ENCODE peak calls at places on chromosomes 7 and 10, in nine cellular contexts. One of them, this sample, is unnamed.

GRCh38 chr7:127347567-127348246 is 44.8 kb downstream of the ZNF800 start:
- DNase-seq in GM23338: peak
- DNase-seq in breast epithelium: peak
- DNase-seq in SK-N-SH: peak
- DNase-seq in Panc1: peak
- DNase-seq in K562: peak
- DNase-seq in sigmoid colon: peak
- DNase-seq in upper lobe of left lung: peak
- DNase-seq in HCT116: no peak
- DNase-seq in this sample: peak

GRCh38 chr7:150471886-150472285 is 21.5 kb downstream of the GIMAP8 start:
- DNase-seq in K562: no peak
- DNase-seq in SK-N-SH: no peak
- DNase-seq in GM23338: no peak
- DNase-seq in upper lobe of left lung: no peak
- DNase-seq in Panc1: no peak
- DNase-seq in sigmoid colon: no peak
- DNase-seq in HCT116: no peak
- DNase-seq in breast epithelium: no peak
- DNase-seq in this sample: no peak

GRCh38 chr7:92766461-92767003 is 69.8 kb downstream of the CDK6 start:
- DNase-seq in GM23338: no peak
- DNase-seq in upper lobe of left lung: no peak
- DNase-seq in HCT116: no peak
- DNase-seq in breast epithelium: no peak
- DNase-seq in SK-N-SH: no peak
- DNase-seq in Panc1: no peak
- DNase-seq in sigmoid colon: no peak
- DNase-seq in K562: no peak
- DNase-seq in this sample: no peak

GRCh38 chr7:31059551-31059950 is 7.4 kb downstream of the ADCYAP1R1 start:
- DNase-seq in K562: peak
- DNase-seq in upper lobe of left lung: no peak
- DNase-seq in sigmoid colon: peak
- DNase-seq in HCT116: no peak
- DNase-seq in Panc1: no peak
- DNase-seq in GM23338: peak
- DNase-seq in SK-N-SH: peak
- DNase-seq in breast epithelium: no peak
- DNase-seq in this sample: no peak

GRCh38 chr10:34507217-34507616 is 307.9 kb downstream of the PARD3 start:
- DNase-seq in K562: no peak
- DNase-seq in GM23338: peak
- DNase-seq in SK-N-SH: no peak
- DNase-seq in upper lobe of left lung: no peak
- DNase-seq in HCT116: no peak
- DNase-seq in breast epithelium: no peak
- DNase-seq in sigmoid colon: no peak
- DNase-seq in Panc1: no peak
- DNase-seq in this sample: no peak

GRCh38 chr7:75639893-75640600 is 98.7 kb downstream of the HIP1 start:
- DNase-seq in upper lobe of left lung: no peak
- DNase-seq in K562: no peak
- DNase-seq in SK-N-SH: no peak
- DNase-seq in sigmoid colon: no peak
- DNase-seq in HCT116: no peak
- DNase-seq in GM23338: no peak
- DNase-seq in Panc1: no peak
- DNase-seq in breast epithelium: no peak
- DNase-seq in this sample: no peak

GRCh38 chr7:24922099-24922773 is 57.7 kb downstream of the OSBPL3 start:
- DNase-seq in HCT116: no peak
- DNase-seq in K562: no peak
- DNase-seq in sigmoid colon: no peak
- DNase-seq in GM23338: no peak
- DNase-seq in upper lobe of left lung: no peak
- DNase-seq in breast epithelium: no peak
- DNase-seq in SK-N-SH: peak
- DNase-seq in Panc1: no peak
- DNase-seq in this sample: no peak

GRCh38 chr7:69781412-69781846 is 183.2 kb downstream of the AUTS2 start:
- DNase-seq in sigmoid colon: peak
- DNase-seq in SK-N-SH: no peak
- DNase-seq in GM23338: no peak
- DNase-seq in breast epithelium: no peak
- DNase-seq in K562: no peak
- DNase-seq in upper lobe of left lung: peak
- DNase-seq in Panc1: no peak
- DNase-seq in HCT116: no peak
- DNase-seq in this sample: no peak

GRCh38 chr7:140062118-140062527 is 628 bp downstream of the PARP12 start:
- DNase-seq in Panc1: no peak
- DNase-seq in upper lobe of left lung: peak
- DNase-seq in GM23338: peak
- DNase-seq in sigmoid colon: no peak
- DNase-seq in SK-N-SH: no peak
- DNase-seq in K562: peak
- DNase-seq in breast epithelium: no peak
- DNase-seq in HCT116: no peak
- DNase-seq in this sample: no peak

GRCh38 chr10:93751832-93752231 is 5.9 kb upstream of the LGI1 start:
- DNase-seq in Panc1: no peak
- DNase-seq in SK-N-SH: peak
- DNase-seq in K562: peak
- DNase-seq in GM23338: peak
- DNase-seq in sigmoid colon: no peak
- DNase-seq in upper lobe of left lung: no peak
- DNase-seq in HCT116: peak
- DNase-seq in breast epithelium: no peak
- DNase-seq in this sample: no peak

GRCh38 chr7:87833130-87833529 is 43.0 kb downstream of the SLC25A40 start:
- DNase-seq in breast epithelium: no peak
- DNase-seq in HCT116: no peak
- DNase-seq in upper lobe of left lung: no peak
- DNase-seq in SK-N-SH: no peak
- DNase-seq in GM23338: no peak
- DNase-seq in K562: peak
- DNase-seq in Panc1: no peak
- DNase-seq in sigmoid colon: no peak
- DNase-seq in this sample: no peak

GRCh38 chr10:124943301-124944092 is 1.6 kb downstream of the ZRANB1 start:
- DNase-seq in upper lobe of left lung: no peak
- DNase-seq in GM23338: no peak
- DNase-seq in Panc1: peak
- DNase-seq in SK-N-SH: no peak
- DNase-seq in K562: peak
- DNase-seq in breast epithelium: no peak
- DNase-seq in HCT116: peak
- DNase-seq in sigmoid colon: no peak
- DNase-seq in this sample: no peak

GRCh38 chr10:89215511-89215910 is 8.4 kb upstream of the CH25H start:
- DNase-seq in sigmoid colon: no peak
- DNase-seq in HCT116: no peak
- DNase-seq in SK-N-SH: no peak
- DNase-seq in GM23338: no peak
- DNase-seq in upper lobe of left lung: no peak
- DNase-seq in breast epithelium: no peak
- DNase-seq in Panc1: no peak
- DNase-seq in K562: no peak
- DNase-seq in this sample: no peak

GRCh38 chr10:5566606-5567005 is 41.8 kb downstream of the CALML3 start:
- DNase-seq in SK-N-SH: no peak
- DNase-seq in sigmoid colon: no peak
- DNase-seq in breast epithelium: peak
- DNase-seq in K562: peak
- DNase-seq in HCT116: no peak
- DNase-seq in GM23338: no peak
- DNase-seq in upper lobe of left lung: no peak
- DNase-seq in Panc1: no peak
- DNase-seq in this sample: no peak

GRCh38 chr10:132184816-132185593 is 1.7 kb upstream of the DPYSL4 start:
- DNase-seq in SK-N-SH: no peak
- DNase-seq in sigmoid colon: no peak
- DNase-seq in K562: peak
- DNase-seq in GM23338: peak
- DNase-seq in HCT116: no peak
- DNase-seq in breast epithelium: no peak
- DNase-seq in upper lobe of left lung: no peak
- DNase-seq in Panc1: no peak
- DNase-seq in this sample: no peak

DNA sequence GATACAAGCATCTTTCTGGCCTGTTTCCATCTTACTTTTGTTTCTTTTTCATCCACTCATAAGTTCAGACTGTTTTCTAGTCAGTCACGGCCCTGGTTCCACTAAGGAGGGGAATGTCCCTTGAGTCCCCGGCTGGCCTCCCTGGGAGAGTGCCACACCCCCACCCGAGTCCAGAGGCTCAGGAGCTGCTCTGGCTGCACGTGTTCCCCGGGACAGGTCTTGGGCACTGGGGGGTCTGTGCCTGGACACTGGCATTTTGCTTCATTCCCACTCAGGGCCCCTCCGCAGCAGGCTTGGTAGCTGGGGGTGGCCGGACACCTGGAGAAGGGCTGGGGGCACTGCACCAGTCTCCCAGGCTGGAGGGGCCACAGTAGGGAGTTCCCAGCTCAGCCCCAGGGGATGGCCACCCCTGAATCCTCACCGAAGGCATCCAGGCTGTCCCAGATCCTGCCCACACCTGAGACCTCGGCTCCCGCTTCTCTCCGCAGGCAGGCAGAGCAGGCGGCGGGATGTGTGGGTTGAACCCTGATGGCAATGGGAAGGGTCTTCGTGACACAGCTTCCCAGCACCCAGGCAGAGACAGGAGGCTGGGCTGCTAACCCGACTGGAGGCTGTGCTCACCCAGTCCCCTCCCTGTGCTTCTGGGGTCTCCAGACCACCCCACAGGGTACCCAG is 92.3 kb downstream of the BMS1 start:
- DNase-seq in upper lobe of left lung: no peak
- DNase-seq in HCT116: no peak
- DNase-seq in sigmoid colon: no peak
- DNase-seq in breast epithelium: no peak
- DNase-seq in Panc1: no peak
- DNase-seq in SK-N-SH: no peak
- DNase-seq in GM23338: no peak
- DNase-seq in K562: no peak
- DNase-seq in this sample: no peak
- TF ChIP-seq POLR2AphosphoS5 in upper lobe of left lung: no peak
- TF ChIP-seq POLR2AphosphoS5 in HCT116: no peak
- TF ChIP-seq POLR2AphosphoS5 in sigmoid colon: no peak
- TF ChIP-seq POLR2AphosphoS5 in breast epithelium: no peak
- TF ChIP-seq POLR2AphosphoS5 in Panc1: no peak
- TF ChIP-seq POLR2AphosphoS5 in SK-N-SH: no peak
- TF ChIP-seq POLR2AphosphoS5 in GM23338: no peak
- TF ChIP-seq POLR2AphosphoS5 in K562: no peak
- TF ChIP-seq POLR2AphosphoS5 in this sample: no peak

GRCh38 chr10:74855027-74855426 is 28.6 kb downstream of the KAT6B start:
- DNase-seq in upper lobe of left lung: no peak
- DNase-seq in HCT116: no peak
- DNase-seq in GM23338: no peak
- DNase-seq in K562: peak
- DNase-seq in breast epithelium: no peak
- DNase-seq in Panc1: no peak
- DNase-seq in SK-N-SH: peak
- DNase-seq in sigmoid colon: peak
- DNase-seq in this sample: no peak

GRCh38 chr10:74855439-74855838 is 29.0 kb downstream of the KAT6B start:
- DNase-seq in upper lobe of left lung: no peak
- DNase-seq in HCT116: no peak
- DNase-seq in SK-N-SH: no peak
- DNase-seq in breast epithelium: no peak
- DNase-seq in GM23338: no peak
- DNase-seq in Panc1: no peak
- DNase-seq in K562: no peak
- DNase-seq in sigmoid colon: no peak
- DNase-seq in this sample: no peak

GRCh38 chr10:74851834-74852233 is 25.4 kb downstream of the KAT6B start:
- DNase-seq in Panc1: no peak
- DNase-seq in SK-N-SH: no peak
- DNase-seq in GM23338: no peak
- DNase-seq in upper lobe of left lung: no peak
- DNase-seq in sigmoid colon: no peak
- DNase-seq in breast epithelium: no peak
- DNase-seq in HCT116: no peak
- DNase-seq in K562: no peak
- DNase-seq in this sample: no peak

GRCh38 chr10:74854610-74855009 is 28.2 kb downstream of the KAT6B start:
- DNase-seq in Panc1: no peak
- DNase-seq in K562: no peak
- DNase-seq in HCT116: no peak
- DNase-seq in breast epithelium: no peak
- DNase-seq in GM23338: no peak
- DNase-seq in SK-N-SH: peak
- DNase-seq in upper lobe of left lung: no peak
- DNase-seq in sigmoid colon: no peak
- DNase-seq in this sample: no peak

DNA sequence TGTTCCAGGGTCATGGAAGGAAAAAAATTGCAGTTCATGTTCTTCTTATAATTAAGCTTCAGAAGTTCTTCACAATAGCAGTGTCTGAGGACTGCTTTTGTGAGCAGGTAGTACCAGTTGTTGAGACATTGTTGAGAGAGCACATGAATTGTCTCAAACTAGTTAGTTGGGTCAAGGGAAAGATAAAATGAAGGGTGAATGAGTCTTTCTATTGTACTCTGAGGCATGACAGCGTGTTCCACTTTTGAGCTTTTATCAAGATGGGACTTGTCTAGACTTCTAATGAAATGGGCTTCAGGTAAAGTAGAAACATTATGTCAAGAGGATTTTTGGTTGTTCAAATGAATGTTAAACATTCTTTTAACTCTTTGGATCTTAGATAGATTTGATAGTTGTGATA is 26.0 kb downstream of the KAT6B start:
- DNase-seq in K562: no peak
- DNase-seq in Panc1: no peak
- DNase-seq in sigmoid colon: no peak
- DNase-seq in HCT116: no peak
- DNase-seq in breast epithelium: no peak
- DNase-seq in GM23338: no peak
- DNase-seq in upper lobe of left lung: no peak
- DNase-seq in SK-N-SH: no peak
- DNase-seq in this sample: no peak
- TF ChIP-seq CTCF in K562: no peak
- TF ChIP-seq CTCF in Panc1: no peak
- TF ChIP-seq CTCF in sigmoid colon: no peak
- TF ChIP-seq CTCF in HCT116: no peak
- TF ChIP-seq CTCF in breast epithelium: no peak
- TF ChIP-seq CTCF in GM23338: no peak
- TF ChIP-seq CTCF in upper lobe of left lung: no peak
- TF ChIP-seq CTCF in SK-N-SH: no peak
- TF ChIP-seq CTCF in this sample: no peak

GRCh38 chr7:27110977-27111752 is 8.7 kb upstream of the HOXA2 start:
- DNase-seq in breast epithelium: no peak
- DNase-seq in upper lobe of left lung: no peak
- DNase-seq in SK-N-SH: no peak
- DNase-seq in K562: no peak
- DNase-seq in HCT116: no peak
- DNase-seq in Panc1: no peak
- DNase-seq in sigmoid colon: peak
- DNase-seq in GM23338: peak
- DNase-seq in this sample: no peak
- TF ChIP-seq POLR2AphosphoS5 in breast epithelium: no peak
- TF ChIP-seq POLR2AphosphoS5 in upper lobe of left lung: peak
- TF ChIP-seq POLR2AphosphoS5 in SK-N-SH: no peak
- TF ChIP-seq POLR2AphosphoS5 in K562: no peak
- TF ChIP-seq POLR2AphosphoS5 in HCT116: no peak
- TF ChIP-seq POLR2AphosphoS5 in Panc1: peak
- TF ChIP-seq POLR2AphosphoS5 in sigmoid colon: no peak
- TF ChIP-seq POLR2AphosphoS5 in GM23338: no peak
- TF ChIP-seq POLR2AphosphoS5 in this sample: no peak

GRCh38 chr7:131108212-131108980 is 219.3 kb upstream of the MKLN1 start:
- DNase-seq in GM23338: no peak
- DNase-seq in SK-N-SH: no peak
- DNase-seq in HCT116: no peak
- DNase-seq in Panc1: no peak
- DNase-seq in K562: no peak
- DNase-seq in upper lobe of left lung: no peak
- DNase-seq in breast epithelium: no peak
- DNase-seq in sigmoid colon: no peak
- DNase-seq in this sample: no peak
- TF ChIP-seq CTCF in GM23338: no peak
- TF ChIP-seq CTCF in SK-N-SH: no peak
- TF ChIP-seq CTCF in HCT116: no peak
- TF ChIP-seq CTCF in Panc1: no peak
- TF ChIP-seq CTCF in K562: no peak
- TF ChIP-seq CTCF in upper lobe of left lung: no peak
- TF ChIP-seq CTCF in breast epithelium: no peak
- TF ChIP-seq CTCF in sigmoid colon: no peak
- TF ChIP-seq CTCF in this sample: no peak

This sample was measured in HL-60.